ENCODE peak calls at places on chromosomes 7 and 10, in seven cellular contexts. H is neural crest cell, O is M059J, G is EL, N is HTR-8/SVneo, T is ureter, P is lung microvascular endothelial cell. M is an unnamed sample.

GRCh38 chr10:86211691-86212390 is 154.8 kb downstream of the GRID1 start:
- DNase-seq in H (no peak), O (no peak), G (no peak), N (no peak), T (no peak), P (no peak), M (no peak)

GRCh38 chr10:111102381-111102973 is 25.6 kb downstream of the ADRA2A start:
- DNase-seq in H (no peak), O (no peak), G (no peak), N (no peak), T (no peak), P (no peak), M (no peak)

GRCh38 chr7:36910859-36911258 is 186.6 kb upstream of the AOAH start:
- DNase-seq in H (no peak), O (no peak), G (no peak), N (no peak), T (no peak), P (no peak), M (no peak)

GRCh38 chr10:87590705-87591588 is 68.7 kb upstream of the PAPSS2 start:
- DNase-seq in H (no peak), O (peak), G (no peak), N (no peak), T (no peak), P (no peak), M (no peak)

GRCh38 chr10:91788527-91788926 is 9.7 kb upstream of the TNKS2 start:
- DNase-seq in H (no peak), O (no peak), G (no peak), N (no peak), T (no peak), P (no peak), M (no peak)

GRCh38 chr10:127905623-127906261 is 1.2 kb upstream of the PTPRE start:
- DNase-seq in H (no peak), O (no peak), G (no peak), N (no peak), T (peak), P (no peak), M (no peak)

GRCh38 chr7:124020060-124020459 is 12.8 kb downstream of the TMEM229A start:
- DNase-seq in H (no peak), O (no peak), G (no peak), N (no peak), T (no peak), P (no peak), M (no peak)

GRCh38 chr10:17122052-17122451 is 7.6 kb downstream of the CUBN start:
- DNase-seq in H (no peak), O (peak), G (no peak), N (no peak), T (no peak), P (no peak), M (no peak)

GRCh38 chr10:124517931-124518330 is 56.3 kb downstream of the LHPP start:
- DNase-seq in H (no peak), O (no peak), G (no peak), N (no peak), T (no peak), P (no peak), M (no peak)

GRCh38 chr7:48643420-48644013 is 280.8 kb upstream of the CDC14C start:
- DNase-seq in H (no peak), O (no peak), G (no peak), N (no peak), T (no peak), P (no peak), M (peak)

GRCh38 chr10:79073784-79074432 is 5.1 kb downstream of the ZMIZ1 start:
- DNase-seq in H (no peak), O (peak), G (peak), N (no peak), T (no peak), P (peak), M (peak)

GRCh38 chr7:4861227-4861626 is 603 bp downstream of the PAPOLB start:
- DNase-seq in H (no peak), O (no peak), G (no peak), N (no peak), T (no peak), P (no peak), M (no peak)

GRCh38 chr7:7564323-7564780 is 2.3 kb upstream of the MIOS start:
- DNase-seq in H (no peak), O (peak), G (peak), N (peak), T (no peak), P (no peak), M (peak)

GRCh38 chr7:152887191-152887590 is 127.6 kb downstream of the ACTR3B start:
- DNase-seq in H (no peak), O (no peak), G (no peak), N (no peak), T (no peak), P (no peak), M (no peak)

GRCh38 chr7:67438174-67438837 is 441.7 kb downstream of the TYW1 start:
- DNase-seq in H (no peak), O (no peak), G (no peak), N (no peak), T (no peak), P (no peak), M (no peak)

GRCh38 chr10:112140110-112140755 is 43.3 kb downstream of the GPAM start:
- DNase-seq in H (peak), O (peak), G (peak), N (peak), T (peak), P (peak), M (peak)

GRCh38 chr7:29019275-29019820 is 61.2 kb upstream of the TRIL start:
- DNase-seq in H (no peak), O (peak), G (peak), N (no peak), T (no peak), P (no peak), M (no peak)

GRCh38 chr7:23418046-23418445 is 52.2 kb downstream of the IGF2BP3 start:
- DNase-seq in H (no peak), O (peak), G (peak), N (no peak), T (no peak), P (peak), M (peak)

GRCh38 chr10:57333880-57334279 is 933.8 kb downstream of the IPMK start:
- DNase-seq in H (no peak), O (no peak), G (no peak), N (no peak), T (no peak), P (no peak), M (no peak)

GRCh38 chr10:114276066-114276465 is 37.0 kb downstream of the VWA2 start:
- DNase-seq in H (no peak), O (no peak), G (no peak), N (no peak), T (no peak), P (no peak), M (no peak)

GRCh38 chr7:85890244-85890811 is 703.5 kb upstream of the SEMA3D start:
- DNase-seq in H (no peak), O (peak), G (peak), N (peak), T (no peak), P (peak), M (peak)

GRCh38 chr10:128563904-128564303 is 437.7 kb upstream of the MKI67 start:
- DNase-seq in H (no peak), O (no peak), G (no peak), N (no peak), T (peak), P (no peak), M (no peak)

GRCh38 chr7:14275346-14275745 is 285.9 kb upstream of the ETV1 start:
- DNase-seq in H (no peak), O (no peak), G (no peak), N (no peak), T (no peak), P (no peak), M (peak)